ENCODE peak calls at places on chromosomes 13 and 19, in five cellular contexts. One of them, this sample, is unnamed.
A peak's percentile ranks its signal among the peaks of the same experiment; 100 is the strongest.

GRCh38 chr13:77859450-77859849 is 59.2 kb downstream of the EDNRB start:
- DNase-seq in lower lobe of right lung: no peak
- DNase-seq in pancreas: no peak
- DNase-seq in fibroblast of lung: peak; percentile 84
- DNase-seq in heart right ventricle: peak; percentile 24
- DNase-seq in this sample: no peak

GRCh38 chr13:43094901-43095300 is 71.5 kb downstream of the DNAJC15 start:
- DNase-seq in pancreas: no peak
- DNase-seq in lower lobe of right lung: no peak
- DNase-seq in fibroblast of lung: no peak
- DNase-seq in heart right ventricle: no peak
- DNase-seq in this sample: no peak

GRCh38 chr13:74132152-74132767 is 1.9 kb downstream of the KLF12 start:
- DNase-seq in fibroblast of lung: peak; percentile 34
- DNase-seq in heart right ventricle: no peak
- DNase-seq in lower lobe of right lung: no peak
- DNase-seq in pancreas: no peak
- DNase-seq in this sample: no peak

GRCh38 chr13:40993987-40994386 is 25.1 kb downstream of the ELF1 start:
- DNase-seq in fibroblast of lung: no peak
- DNase-seq in lower lobe of right lung: no peak
- DNase-seq in pancreas: peak; percentile 74
- DNase-seq in heart right ventricle: no peak
- DNase-seq in this sample: peak; percentile 100

GRCh38 chr19:34066007-34066656 is 106.2 kb upstream of the LSM14A start:
- DNase-seq in heart right ventricle: no peak
- DNase-seq in lower lobe of right lung: no peak
- DNase-seq in pancreas: no peak
- DNase-seq in fibroblast of lung: no peak
- DNase-seq in this sample: no peak

GRCh38 chr19:1961545-1961878 is 20.5 kb downstream of the CSNK1G2 start:
- DNase-seq in fibroblast of lung: no peak
- DNase-seq in heart right ventricle: no peak
- DNase-seq in lower lobe of right lung: no peak
- DNase-seq in pancreas: no peak
- DNase-seq in this sample: no peak

GRCh38 chr19:2977686-2978466 is 512 bp downstream of the TLE6 start:
- DNase-seq in lower lobe of right lung: no peak
- DNase-seq in fibroblast of lung: no peak
- DNase-seq in heart right ventricle: no peak
- DNase-seq in pancreas: peak; percentile 62
- DNase-seq in this sample: no peak

GRCh38 chr13:26423634-26424033 is 133.8 kb upstream of the WASF3 start:
- DNase-seq in pancreas: no peak
- DNase-seq in fibroblast of lung: peak; percentile 22
- DNase-seq in lower lobe of right lung: no peak
- DNase-seq in heart right ventricle: peak; percentile 16
- DNase-seq in this sample: no peak

GRCh38 chr13:40665061-40665753 is 1.2 kb downstream of the FOXO1 start:
- DNase-seq in lower lobe of right lung: peak; percentile 69
- DNase-seq in pancreas: peak; percentile 63
- DNase-seq in heart right ventricle: peak; percentile 39
- DNase-seq in fibroblast of lung: no peak
- DNase-seq in this sample: peak; percentile 43

GRCh38 chr19:17097593-17098126 is 22.1 kb downstream of the MYO9B start:
- DNase-seq in pancreas: no peak
- DNase-seq in fibroblast of lung: peak; percentile 78
- DNase-seq in heart right ventricle: no peak
- DNase-seq in lower lobe of right lung: no peak
- DNase-seq in this sample: no peak

GRCh38 chr13:38366954-38367645 is 17.4 kb downstream of the UFM1 start:
- DNase-seq in heart right ventricle: no peak
- DNase-seq in pancreas: no peak
- DNase-seq in fibroblast of lung: peak; percentile 20
- DNase-seq in lower lobe of right lung: no peak
- DNase-seq in this sample: peak; percentile 48

GRCh38 chr13:26811636-26812035 is 51.0 kb upstream of the GPR12 start:
- DNase-seq in lower lobe of right lung: no peak
- DNase-seq in pancreas: no peak
- DNase-seq in heart right ventricle: no peak
- DNase-seq in fibroblast of lung: no peak
- DNase-seq in this sample: no peak

GRCh38 chr13:29196409-29197074 is 376.4 kb downstream of the MTUS2 start:
- DNase-seq in lower lobe of right lung: no peak
- DNase-seq in pancreas: no peak
- DNase-seq in heart right ventricle: no peak
- DNase-seq in fibroblast of lung: no peak
- DNase-seq in this sample: no peak

GRCh38 chr13:36680918-36681317 is 7.1 kb downstream of the SERTM1 start:
- DNase-seq in lower lobe of right lung: no peak
- DNase-seq in fibroblast of lung: no peak
- DNase-seq in heart right ventricle: no peak
- DNase-seq in pancreas: no peak
- DNase-seq in this sample: no peak

GRCh38 chr19:2634228-2634951 is 68.1 kb downstream of the GNG7 start:
- DNase-seq in fibroblast of lung: peak; percentile 60
- DNase-seq in pancreas: no peak
- DNase-seq in lower lobe of right lung: peak; percentile 89
- DNase-seq in heart right ventricle: no peak
- DNase-seq in this sample: no peak

DNA sequence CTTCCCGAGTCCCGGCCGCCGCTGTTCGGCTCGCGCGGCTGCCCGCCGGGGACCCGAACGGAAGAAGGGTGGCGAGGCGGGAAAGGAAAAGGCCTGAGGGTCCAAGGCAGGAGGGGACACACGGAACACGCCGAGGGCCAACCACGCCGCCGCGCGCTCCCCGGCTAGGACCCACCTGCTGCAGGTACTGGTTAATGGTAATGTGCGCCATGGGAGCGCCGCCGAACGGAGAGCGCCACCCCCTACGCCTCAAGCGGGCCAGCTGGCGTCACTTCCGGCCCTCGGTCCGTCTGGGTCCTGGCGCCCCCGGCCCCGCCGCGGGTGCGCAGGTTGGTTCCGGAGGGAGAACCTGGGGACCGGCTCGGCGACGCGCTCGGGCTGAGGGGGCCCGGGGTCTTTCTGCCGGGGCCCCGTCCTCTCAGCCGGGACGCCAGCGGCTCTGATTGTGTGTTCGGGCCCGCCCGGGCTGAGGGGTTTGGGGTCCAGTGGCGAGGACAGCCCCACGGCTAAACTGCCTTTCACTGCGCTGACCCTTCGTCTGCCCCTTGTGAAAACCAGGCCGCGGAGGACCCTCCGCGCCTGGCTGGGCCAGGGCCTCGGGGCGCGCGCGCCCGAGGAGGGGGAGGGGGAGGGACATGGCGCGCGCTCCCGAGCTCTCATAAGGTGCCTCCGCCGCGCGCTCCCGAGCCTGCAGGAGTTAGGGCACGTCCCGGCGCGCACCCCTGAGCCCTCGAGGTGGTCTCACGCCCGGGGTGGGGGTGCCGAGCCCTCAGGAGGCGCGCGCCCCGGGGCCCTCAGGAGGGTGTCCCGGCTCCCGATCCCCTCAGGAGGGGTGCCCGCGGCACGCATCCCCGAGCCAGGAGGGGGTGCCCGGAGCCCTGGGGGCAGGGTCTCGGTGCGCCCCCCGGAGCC is at the start of gene PCID2:
- DNase-seq in pancreas: peak; percentile 85
- DNase-seq in heart right ventricle: peak; percentile 87
- DNase-seq in fibroblast of lung: peak; percentile 88
- DNase-seq in lower lobe of right lung: peak; percentile 95
- DNase-seq in this sample: peak; percentile 69
- H3K4me1 ChIP-seq in pancreas: peaks cover 32% of the 10 kb centered on the region
- H3K4me1 ChIP-seq in heart right ventricle: peaks cover 51% of the 10 kb centered on the region
- H3K4me1 ChIP-seq in fibroblast of lung: peaks cover 9% of the 10 kb centered on the region
- H3K4me1 ChIP-seq in lower lobe of right lung: peaks cover 75% of the 10 kb centered on the region
- H3K4me1 ChIP-seq in this sample: peaks cover 19% of the 10 kb centered on the region

GRCh38 chr13:99220199-99220931 is 19.7 kb downstream of the UBAC2 start:
- DNase-seq in heart right ventricle: no peak
- DNase-seq in fibroblast of lung: no peak
- DNase-seq in lower lobe of right lung: no peak
- DNase-seq in pancreas: no peak
- DNase-seq in this sample: no peak
- H3K4me1 ChIP-seq in heart right ventricle: peaks cover 12% of the 10 kb centered on the region
- H3K4me1 ChIP-seq in fibroblast of lung: no peaks in the 10 kb centered on the region
- H3K4me1 ChIP-seq in lower lobe of right lung: peaks cover 51% of the 10 kb centered on the region
- H3K4me1 ChIP-seq in pancreas: peaks cover 16% of the 10 kb centered on the region
- H3K4me1 ChIP-seq in this sample: peaks cover 15% of the 10 kb centered on the region

DNA sequence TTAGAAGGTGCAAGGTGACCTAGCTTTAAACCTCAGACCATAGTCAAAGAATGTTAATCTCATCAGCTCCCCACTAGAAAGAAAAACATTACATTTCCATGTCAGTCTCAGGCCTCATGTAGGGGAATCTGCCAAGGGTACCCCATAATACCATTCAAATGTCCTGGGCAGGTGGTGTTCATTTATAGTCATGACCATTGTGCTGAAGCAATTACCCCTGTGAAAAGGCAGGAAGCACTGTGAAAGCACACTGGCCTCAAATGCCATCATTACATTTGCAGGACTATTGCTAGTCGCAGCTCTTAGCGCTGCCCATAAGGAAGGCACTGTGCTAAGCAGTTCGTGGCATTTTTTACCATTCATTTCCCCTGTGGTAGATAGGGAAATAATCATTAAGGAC is 109.0 kb downstream of the LHFPL6 start:
- DNase-seq in fibroblast of lung: no peak
- DNase-seq in heart right ventricle: no peak
- DNase-seq in pancreas: no peak
- DNase-seq in lower lobe of right lung: no peak
- DNase-seq in this sample: no peak
- H3K4me1 ChIP-seq in fibroblast of lung: no peaks in the 10 kb centered on the region
- H3K4me1 ChIP-seq in heart right ventricle: peaks cover 25% of the 10 kb centered on the region
- H3K4me1 ChIP-seq in pancreas: no peaks in the 10 kb centered on the region
- H3K4me1 ChIP-seq in lower lobe of right lung: no peaks in the 10 kb centered on the region
- H3K4me1 ChIP-seq in this sample: no peaks in the 10 kb centered on the region

DNA sequence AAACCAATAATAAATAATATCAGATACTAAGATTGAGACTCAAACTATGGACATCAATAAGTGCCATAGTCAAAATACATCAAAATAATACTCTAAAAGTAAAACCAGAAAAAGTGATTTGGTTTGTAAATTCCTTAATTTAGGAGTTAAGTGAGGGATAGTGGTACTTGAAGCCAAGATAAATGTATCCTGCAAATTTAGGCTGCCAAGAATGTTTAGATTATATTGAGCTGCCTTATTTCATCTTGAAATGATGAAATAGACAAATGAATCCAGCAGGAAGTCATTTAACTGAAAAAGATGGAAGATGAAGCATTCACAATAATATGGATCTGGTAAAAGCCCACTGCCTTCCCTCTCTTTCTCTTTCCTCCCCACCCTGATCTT is 112.3 kb downstream of the LRCH1 start:
- DNase-seq in heart right ventricle: no peak
- DNase-seq in fibroblast of lung: no peak
- DNase-seq in pancreas: no peak
- DNase-seq in lower lobe of right lung: no peak
- DNase-seq in this sample: no peak
- H3K4me1 ChIP-seq in heart right ventricle: peaks cover 31% of the 10 kb centered on the region
- H3K4me1 ChIP-seq in fibroblast of lung: peaks cover 8% of the 10 kb centered on the region
- H3K4me1 ChIP-seq in pancreas: peaks cover 50% of the 10 kb centered on the region
- H3K4me1 ChIP-seq in lower lobe of right lung: peaks cover 68% of the 10 kb centered on the region
- H3K4me1 ChIP-seq in this sample: peaks cover 3% of the 10 kb centered on the region